ENCODE peak calls at places on chromosomes 16 and 17, in four cellular contexts. I is EL, X is AG08395, U is NCI-H510A. L is an unnamed sample.

GRCh38 chr16:83953796-83954576 is 946 bp downstream of the OSGIN1 start:
- DNase-seq in U (no peak), I (peak; percentile 36), X (no peak), L (no peak)

GRCh38 chr17:50200447-50201225 is 795 bp downstream of the COL1A1 start:
- DNase-seq in I (peak; percentile 96), X (peak; percentile 49), U (peak; percentile 64), L (peak; percentile 87)

GRCh38 chr17:74430706-74431567 is 951 bp upstream of the GPRC5C start:
- DNase-seq in X (peak; percentile 81), I (peak; percentile 46), U (peak; percentile 95), L (peak; percentile 96)

GRCh38 chr16:28181557-28181914 is 30.2 kb downstream of the XPO6 start:
- DNase-seq in I (peak; percentile 97), X (peak; percentile 90), U (no peak), L (peak; percentile 94)

GRCh38 chr17:4073983-4074830 is 68.6 kb downstream of the ZZEF1 start:
- DNase-seq in U (no peak), I (no peak), X (no peak), L (no peak)

GRCh38 chr16:49700928-49701685 is 154.8 kb downstream of the ZNF423 start:
- DNase-seq in I (no peak), U (no peak), X (no peak), L (no peak)

GRCh38 chr17:63984651-63985386 is 12.1 kb upstream of the SCN4A start:
- DNase-seq in U (peak; percentile 21), I (peak; percentile 87), X (peak; percentile 94), L (peak; percentile 80)

GRCh38 chr16:931651-932500 is 38.9 kb downstream of the LMF1 start:
- DNase-seq in U (no peak), I (no peak), X (no peak), L (no peak)

GRCh38 chr16:73151225-73151624 is 103.3 kb upstream of the ZFHX3 start:
- DNase-seq in I (no peak), X (no peak), U (no peak), L (no peak)

GRCh38 chr16:62156971-62157370 is 120.7 kb upstream of the CDH8 start:
- DNase-seq in U (no peak), X (no peak), I (no peak), L (no peak)

GRCh38 chr17:77327181-77327565 is 186.4 kb downstream of the SEC14L1 start:
- DNase-seq in X (no peak), I (no peak), U (no peak), L (no peak)

GRCh38 chr17:38617074-38617860 is 11.5 kb upstream of the SRCIN1 start:
- DNase-seq in I (no peak), U (peak; percentile 56), X (no peak), L (no peak)

GRCh38 chr17:64591944-64592343 is 70.2 kb downstream of the SMURF2 start:
- DNase-seq in I (no peak), U (no peak), X (no peak), L (no peak)

GRCh38 chr17:28738680-28739384 is 5.0 kb upstream of the TRAF4 start:
- DNase-seq in X (no peak), U (no peak), I (no peak), L (no peak)

GRCh38 chr17:34709108-34709779 is 129.9 kb downstream of the TMEM132E start:
- DNase-seq in X (no peak), I (no peak), U (no peak), L (no peak)

GRCh38 chr17:64081802-64082799 is 47.8 kb downstream of the ERN1 start:
- DNase-seq in X (peak; percentile 49), I (peak; percentile 76), U (peak; percentile 77), L (peak; percentile 48)

GRCh38 chr17:63275318-63275967 is 170.7 kb downstream of the CYB561 start:
- DNase-seq in U (no peak), X (peak; percentile 89), I (peak; percentile 94), L (peak; percentile 94)

GRCh38 chr17:38352245-38353083 is 820 bp downstream of the SOCS7 start:
- DNase-seq in U (peak; percentile 38), I (peak; percentile 35), X (no peak), L (no peak)

GRCh38 chr17:39527220-39527813 is 66.0 kb downstream of the CDK12 start:
- DNase-seq in X (no peak), I (no peak), U (no peak), L (no peak)

GRCh38 chr17:41711669-41712400 is at the start of gene GAST:
- DNase-seq in X (no peak), I (no peak), U (no peak), L (no peak)

GRCh38 chr16:4345439-4346204 is 5.5 kb downstream of the PAM16 start:
- DNase-seq in U (no peak), I (no peak), X (no peak), L (no peak)

GRCh38 chr16:49811630-49812334 is 44.1 kb downstream of the ZNF423 start:
- DNase-seq in U (no peak), I (no peak), X (no peak), L (no peak)

GRCh38 chr17:43627657-43628650 is 33.8 kb downstream of the MEOX1 start:
- DNase-seq in U (no peak), X (no peak), I (no peak), L (no peak)

L was measured in NCI-H226.